ENCODE peak calls at places on chromosome 20, in four cellular contexts. One of them, this sample, is unnamed.
A peak's percentile ranks its signal among the peaks of the same experiment; 100 is the strongest.

GRCh38 chr20:3473944-3474343 is 3.1 kb downstream of the ATRN start:
- ATAC-seq in HepG2: no peak
- ATAC-seq in HCT116: no peak
- ATAC-seq in K562: no peak
- ATAC-seq in this sample: no peak

GRCh38 chr20:22511943-22512910 is 72.1 kb downstream of the FOXA2 start:
- ATAC-seq in HCT116: no peak
- ATAC-seq in K562: peak; percentile 91
- ATAC-seq in HepG2: peak; percentile 93
- ATAC-seq in this sample: no peak

GRCh38 chr20:57391439-57392129 is 388 bp downstream of the RBM38 start:
- ATAC-seq in K562: peak; percentile 4
- ATAC-seq in HCT116: peak; percentile 26
- ATAC-seq in HepG2: no peak
- ATAC-seq in this sample: peak; percentile 2

GRCh38 chr20:57883761-57884160 is 173.9 kb upstream of the PMEPA1 start:
- ATAC-seq in HCT116: no peak
- ATAC-seq in HepG2: no peak
- ATAC-seq in K562: no peak
- ATAC-seq in this sample: no peak

GRCh38 chr20:6055981-6056569 is 2.2 kb upstream of the LRRN4 start:
- ATAC-seq in HCT116: no peak
- ATAC-seq in HepG2: peak; percentile 11
- ATAC-seq in K562: peak; percentile 52
- ATAC-seq in this sample: no peak

GRCh38 chr20:50601511-50602431 is 89.6 kb downstream of the RIPOR3 start:
- ATAC-seq in HepG2: peak; percentile 19
- ATAC-seq in HCT116: no peak
- ATAC-seq in K562: peak; percentile 65
- ATAC-seq in this sample: no peak

GRCh38 chr20:32672315-32672981 is 1.3 kb downstream of the C20orf203 start:
- ATAC-seq in HepG2: peak; percentile 54
- ATAC-seq in HCT116: no peak
- ATAC-seq in K562: peak; percentile 76
- ATAC-seq in this sample: no peak

GRCh38 chr20:33370296-33370695 is 31.0 kb downstream of the CDK5RAP1 start:
- ATAC-seq in HepG2: no peak
- ATAC-seq in HCT116: no peak
- ATAC-seq in K562: no peak
- ATAC-seq in this sample: peak; percentile 10

GRCh38 chr20:5353624-5354496 is 37.1 kb upstream of the PROKR2 start:
- ATAC-seq in HCT116: peak; percentile 81
- ATAC-seq in K562: no peak
- ATAC-seq in HepG2: no peak
- ATAC-seq in this sample: no peak

GRCh38 chr20:51373713-51374481 is 168.6 kb downstream of the NFATC2 start:
- ATAC-seq in HCT116: no peak
- ATAC-seq in K562: peak; percentile 61
- ATAC-seq in HepG2: no peak
- ATAC-seq in this sample: peak; percentile 50

GRCh38 chr20:51595744-51596143 is 53.2 kb upstream of the NFATC2 start:
- ATAC-seq in HepG2: no peak
- ATAC-seq in HCT116: no peak
- ATAC-seq in K562: no peak
- ATAC-seq in this sample: no peak

GRCh38 chr20:17169575-17170136 is 57.2 kb upstream of the PCSK2 start:
- ATAC-seq in HCT116: no peak
- ATAC-seq in K562: no peak
- ATAC-seq in HepG2: peak; percentile 85
- ATAC-seq in this sample: no peak

GRCh38 chr20:63627129-63627699 is 313 bp upstream of the GMEB2 start:
- ATAC-seq in HepG2: peak; percentile 62
- ATAC-seq in HCT116: peak; percentile 74
- ATAC-seq in K562: peak; percentile 76
- ATAC-seq in this sample: peak; percentile 91
- TF ChIP-seq POLR2A in HepG2: peak; percentile 93
- TF ChIP-seq POLR2A in HCT116: peak; percentile 45
- TF ChIP-seq POLR2A in K562: peak; percentile 90
- TF ChIP-seq POLR2A in this sample: peak; percentile 71

GRCh38 chr20:38429301-38429700 is 5.8 kb downstream of the SNHG17 start:
- ATAC-seq in HCT116: no peak
- ATAC-seq in K562: no peak
- ATAC-seq in HepG2: no peak
- ATAC-seq in this sample: no peak
- TF ChIP-seq POLR2AphosphoS5 in HCT116: no peak
- TF ChIP-seq POLR2AphosphoS5 in K562: no peak
- TF ChIP-seq POLR2AphosphoS5 in HepG2: no peak
- TF ChIP-seq POLR2AphosphoS5 in this sample: no peak

GRCh38 chr20:58908216-58908615 is 55.7 kb downstream of the GNAS start:
- ATAC-seq in HCT116: no peak
- ATAC-seq in K562: no peak
- ATAC-seq in HepG2: no peak
- ATAC-seq in this sample: no peak

GRCh38 chr20:58906894-58907293 is 54.4 kb downstream of the GNAS start:
- ATAC-seq in HCT116: no peak
- ATAC-seq in K562: no peak
- ATAC-seq in HepG2: no peak
- ATAC-seq in this sample: no peak

GRCh38 chr20:58906111-58906510 is 53.6 kb downstream of the GNAS start:
- ATAC-seq in HepG2: no peak
- ATAC-seq in K562: no peak
- ATAC-seq in HCT116: no peak
- ATAC-seq in this sample: no peak

GRCh38 chr20:58908941-58909340 is 56.4 kb downstream of the GNAS start:
- ATAC-seq in K562: no peak
- ATAC-seq in HCT116: no peak
- ATAC-seq in HepG2: no peak
- ATAC-seq in this sample: no peak

GRCh38 chr20:58907481-58908137 is 55.1 kb downstream of the GNAS start:
- ATAC-seq in HCT116: peak; percentile 42
- ATAC-seq in K562: peak; percentile 59
- ATAC-seq in HepG2: no peak
- ATAC-seq in this sample: peak; percentile 96
- TF ChIP-seq POLR2A in HCT116: no peak
- TF ChIP-seq POLR2A in K562: no peak
- TF ChIP-seq POLR2A in HepG2: no peak
- TF ChIP-seq POLR2A in this sample: no peak

GRCh38 chr20:19435820-19436219 is 223.4 kb downstream of the SLC24A3 start:
- ATAC-seq in K562: no peak
- ATAC-seq in HepG2: no peak
- ATAC-seq in HCT116: no peak
- ATAC-seq in this sample: no peak
- TF ChIP-seq POLR2AphosphoS5 in K562: no peak
- TF ChIP-seq POLR2AphosphoS5 in HepG2: no peak
- TF ChIP-seq POLR2AphosphoS5 in HCT116: no peak
- TF ChIP-seq POLR2AphosphoS5 in this sample: no peak

GRCh38 chr20:1321654-1321939 is 7.3 kb downstream of the SDCBP2 start:
- ATAC-seq in HCT116: no peak
- ATAC-seq in HepG2: no peak
- ATAC-seq in K562: no peak
- ATAC-seq in this sample: no peak

GRCh38 chr20:1323830-1324597 is 4.9 kb downstream of the SDCBP2 start:
- ATAC-seq in HCT116: no peak
- ATAC-seq in HepG2: no peak
- ATAC-seq in K562: no peak
- ATAC-seq in this sample: no peak

GRCh38 chr20:1320902-1321653 is 7.9 kb downstream of the SDCBP2 start:
- ATAC-seq in K562: no peak
- ATAC-seq in HepG2: no peak
- ATAC-seq in HCT116: no peak
- ATAC-seq in this sample: no peak

GRCh38 chr20:1323256-1323655 is 5.7 kb downstream of the SDCBP2 start:
- ATAC-seq in K562: no peak
- ATAC-seq in HCT116: no peak
- ATAC-seq in HepG2: no peak
- ATAC-seq in this sample: no peak

GRCh38 chr20:1322511-1323245 is 6.3 kb downstream of the SDCBP2 start:
- ATAC-seq in HepG2: no peak
- ATAC-seq in K562: no peak
- ATAC-seq in HCT116: no peak
- ATAC-seq in this sample: no peak
- TF ChIP-seq POLR2A in HepG2: no peak
- TF ChIP-seq POLR2A in K562: no peak
- TF ChIP-seq POLR2A in HCT116: no peak
- TF ChIP-seq POLR2A in this sample: no peak